ENCODE peak calls at places on chromosomes 5 and 9, in five cellular contexts. One of them, this sample, is unnamed. For H3K4me1 and H3K27me3, the result is how much of the 10 kb centered on the place peaks cover.

GRCh38 chr9:78031271-78031825 is at the start of gene GNAQ:
- DNase-seq in NT2/D1: no peak
- DNase-seq in foreskin keratinocyte: no peak
- DNase-seq in cardiac muscle cell: no peak
- DNase-seq in uterus: peak
- DNase-seq in this sample: no peak

GRCh38 chr9:20384642-20385041 is 237.7 kb downstream of the MLLT3 start:
- DNase-seq in NT2/D1: no peak
- DNase-seq in foreskin keratinocyte: no peak
- DNase-seq in uterus: no peak
- DNase-seq in cardiac muscle cell: no peak
- DNase-seq in this sample: no peak

GRCh38 chr9:117706421-117707150 is 2.4 kb downstream of the TLR4 start:
- DNase-seq in foreskin keratinocyte: no peak
- DNase-seq in uterus: no peak
- DNase-seq in NT2/D1: no peak
- DNase-seq in cardiac muscle cell: no peak
- DNase-seq in this sample: no peak

GRCh38 chr5:89087128-89087527 is 204.1 kb upstream of the MEF2C start:
- DNase-seq in uterus: no peak
- DNase-seq in cardiac muscle cell: no peak
- DNase-seq in NT2/D1: no peak
- DNase-seq in foreskin keratinocyte: no peak
- DNase-seq in this sample: no peak

GRCh38 chr9:96884443-96884842 is 30.1 kb upstream of the ZNF782 start:
- DNase-seq in cardiac muscle cell: peak
- DNase-seq in foreskin keratinocyte: peak
- DNase-seq in uterus: no peak
- DNase-seq in NT2/D1: no peak
- DNase-seq in this sample: no peak

GRCh38 chr5:19977069-19977468 is 10.9 kb downstream of the CDH18 start:
- DNase-seq in uterus: no peak
- DNase-seq in cardiac muscle cell: no peak
- DNase-seq in NT2/D1: no peak
- DNase-seq in foreskin keratinocyte: no peak
- DNase-seq in this sample: no peak

GRCh38 chr9:127182901-127183746 is 60.7 kb upstream of the ANGPTL2 start:
- DNase-seq in cardiac muscle cell: no peak
- DNase-seq in NT2/D1: no peak
- DNase-seq in uterus: peak
- DNase-seq in foreskin keratinocyte: no peak
- DNase-seq in this sample: no peak

GRCh38 chr5:137822158-137822764 is 45.4 kb upstream of the MYOT start:
- DNase-seq in cardiac muscle cell: peak
- DNase-seq in foreskin keratinocyte: no peak
- DNase-seq in uterus: peak
- DNase-seq in NT2/D1: peak
- DNase-seq in this sample: peak

GRCh38 chr5:50867140-50867539 is 200.7 kb downstream of the PARP8 start:
- DNase-seq in foreskin keratinocyte: no peak
- DNase-seq in NT2/D1: no peak
- DNase-seq in uterus: no peak
- DNase-seq in cardiac muscle cell: no peak
- DNase-seq in this sample: no peak

GRCh38 chr9:133304158-133304470 is 29.1 kb upstream of the ABO start:
- DNase-seq in NT2/D1: no peak
- DNase-seq in foreskin keratinocyte: no peak
- DNase-seq in uterus: no peak
- DNase-seq in cardiac muscle cell: no peak
- DNase-seq in this sample: no peak

GRCh38 chr5:28516657-28517175 is 1478.3 kb upstream of the CDH9 start:
- DNase-seq in cardiac muscle cell: no peak
- DNase-seq in foreskin keratinocyte: no peak
- DNase-seq in uterus: no peak
- DNase-seq in NT2/D1: no peak
- DNase-seq in this sample: no peak

GRCh38 chr5:65076251-65076869 is 307.6 kb downstream of the CWC27 start:
- DNase-seq in uterus: peak
- DNase-seq in NT2/D1: no peak
- DNase-seq in foreskin keratinocyte: no peak
- DNase-seq in cardiac muscle cell: peak
- DNase-seq in this sample: peak

GRCh38 chr9:87702921-87703320 is 23.0 kb upstream of the CTSL start:
- DNase-seq in NT2/D1: no peak
- DNase-seq in foreskin keratinocyte: no peak
- DNase-seq in uterus: no peak
- DNase-seq in cardiac muscle cell: no peak
- DNase-seq in this sample: no peak

GRCh38 chr5:169089343-169089742 is 211.6 kb downstream of the SLIT3 start:
- DNase-seq in foreskin keratinocyte: peak
- DNase-seq in uterus: no peak
- DNase-seq in NT2/D1: no peak
- DNase-seq in cardiac muscle cell: no peak
- DNase-seq in this sample: no peak

GRCh38 chr5:43195670-43196265 is 3.7 kb downstream of the NIM1K start:
- DNase-seq in foreskin keratinocyte: no peak
- DNase-seq in cardiac muscle cell: no peak
- DNase-seq in NT2/D1: no peak
- DNase-seq in uterus: no peak
- DNase-seq in this sample: no peak

GRCh38 chr9:98455957-98456621 is 200.6 kb upstream of the TBC1D2 start:
- DNase-seq in foreskin keratinocyte: peak
- DNase-seq in cardiac muscle cell: peak
- DNase-seq in NT2/D1: no peak
- DNase-seq in uterus: no peak
- DNase-seq in this sample: no peak

GRCh38 chr9:132711846-132712245 is 41.6 kb downstream of the GTF3C4 start:
- DNase-seq in cardiac muscle cell: no peak
- DNase-seq in NT2/D1: no peak
- DNase-seq in uterus: no peak
- DNase-seq in foreskin keratinocyte: no peak
- DNase-seq in this sample: no peak

GRCh38 chr5:14341571-14342225 is 198.6 kb downstream of the TRIO start:
- DNase-seq in cardiac muscle cell: no peak
- DNase-seq in foreskin keratinocyte: no peak
- DNase-seq in uterus: no peak
- DNase-seq in NT2/D1: peak
- DNase-seq in this sample: no peak

GRCh38 chr5:14882658-14883580 is 11.3 kb upstream of the ANKH start:
- DNase-seq in uterus: no peak
- DNase-seq in NT2/D1: no peak
- DNase-seq in foreskin keratinocyte: no peak
- DNase-seq in cardiac muscle cell: no peak
- DNase-seq in this sample: no peak

GRCh38 chr5:67215592-67216471 is 19.2 kb upstream of the CD180 start:
- DNase-seq in NT2/D1: no peak
- DNase-seq in foreskin keratinocyte: no peak
- DNase-seq in cardiac muscle cell: peak
- DNase-seq in uterus: peak
- DNase-seq in this sample: no peak

GRCh38 chr9:35608221-35608620 is 3.2 kb downstream of the TESK1 start:
- DNase-seq in NT2/D1: no peak
- DNase-seq in cardiac muscle cell: no peak
- DNase-seq in uterus: no peak
- DNase-seq in foreskin keratinocyte: no peak
- DNase-seq in this sample: no peak

GRCh38 chr5:179342577-179342976 is 2.7 kb downstream of the ADAMTS2 start:
- DNase-seq in NT2/D1: no peak
- DNase-seq in uterus: no peak
- DNase-seq in cardiac muscle cell: peak
- DNase-seq in foreskin keratinocyte: no peak
- DNase-seq in this sample: no peak

GRCh38 chr5:15037247-15037908 is 165.8 kb upstream of the ANKH start:
- DNase-seq in uterus: no peak
- DNase-seq in cardiac muscle cell: no peak
- DNase-seq in foreskin keratinocyte: no peak
- DNase-seq in NT2/D1: no peak
- DNase-seq in this sample: no peak

GRCh38 chr5:115424446-115424845 is 120.1 kb downstream of the FEM1C start:
- DNase-seq in foreskin keratinocyte: no peak
- DNase-seq in NT2/D1: no peak
- DNase-seq in cardiac muscle cell: no peak
- DNase-seq in uterus: no peak
- DNase-seq in this sample: no peak

GRCh38 chr9:71384343-71384742 is 262.9 kb upstream of the TRPM3 start:
- DNase-seq in uterus: no peak
- DNase-seq in NT2/D1: no peak
- DNase-seq in foreskin keratinocyte: no peak
- DNase-seq in cardiac muscle cell: no peak
- DNase-seq in this sample: no peak

GRCh38 chr5:4087110-4087509 is 491.5 kb downstream of the IRX1 start:
- DNase-seq in foreskin keratinocyte: no peak
- DNase-seq in cardiac muscle cell: no peak
- DNase-seq in uterus: no peak
- DNase-seq in NT2/D1: no peak
- DNase-seq in this sample: no peak

GRCh38 chr5:4093970-4094369 is 498.3 kb downstream of the IRX1 start:
- DNase-seq in cardiac muscle cell: no peak
- DNase-seq in NT2/D1: no peak
- DNase-seq in uterus: no peak
- DNase-seq in foreskin keratinocyte: no peak
- DNase-seq in this sample: no peak

GRCh38 chr5:4086081-4086480 is 490.4 kb downstream of the IRX1 start:
- DNase-seq in foreskin keratinocyte: no peak
- DNase-seq in uterus: no peak
- DNase-seq in NT2/D1: no peak
- DNase-seq in cardiac muscle cell: no peak
- DNase-seq in this sample: no peak

GRCh38 chr5:4083591-4084337 is 488.1 kb downstream of the IRX1 start:
- DNase-seq in NT2/D1: no peak
- DNase-seq in uterus: no peak
- DNase-seq in foreskin keratinocyte: peak
- DNase-seq in cardiac muscle cell: no peak
- DNase-seq in this sample: no peak

GRCh38 chr5:4089087-4089486 is 493.5 kb downstream of the IRX1 start:
- DNase-seq in cardiac muscle cell: no peak
- DNase-seq in NT2/D1: no peak
- DNase-seq in foreskin keratinocyte: peak
- DNase-seq in uterus: no peak
- DNase-seq in this sample: no peak
- H3K4me1 ChIP-seq in cardiac muscle cell: under half
- H3K4me1 ChIP-seq in NT2/D1: under half
- H3K4me1 ChIP-seq in foreskin keratinocyte: under half
- H3K4me1 ChIP-seq in uterus: under half
- H3K4me1 ChIP-seq in this sample: under half

GRCh38 chr9:36867672-36868471 is 166.2 kb downstream of the PAX5 start:
- DNase-seq in foreskin keratinocyte: no peak
- DNase-seq in uterus: no peak
- DNase-seq in cardiac muscle cell: no peak
- DNase-seq in NT2/D1: no peak
- DNase-seq in this sample: no peak
- H3K27me3 ChIP-seq in foreskin keratinocyte: under half
- H3K27me3 ChIP-seq in uterus: under half
- H3K27me3 ChIP-seq in cardiac muscle cell: under half
- H3K27me3 ChIP-seq in NT2/D1: under half
- H3K27me3 ChIP-seq in this sample: under half

GRCh38 chr9:95284152-95284551 is 33.4 kb downstream of the FANCC start:
- DNase-seq in cardiac muscle cell: no peak
- DNase-seq in NT2/D1: no peak
- DNase-seq in uterus: no peak
- DNase-seq in foreskin keratinocyte: no peak
- DNase-seq in this sample: no peak

GRCh38 chr9:95283678-95284077 is 33.8 kb downstream of the FANCC start:
- DNase-seq in cardiac muscle cell: no peak
- DNase-seq in foreskin keratinocyte: no peak
- DNase-seq in uterus: no peak
- DNase-seq in NT2/D1: no peak
- DNase-seq in this sample: no peak

GRCh38 chr9:95285307-95285706 is 32.2 kb downstream of the FANCC start:
- DNase-seq in cardiac muscle cell: no peak
- DNase-seq in foreskin keratinocyte: no peak
- DNase-seq in NT2/D1: no peak
- DNase-seq in uterus: no peak
- DNase-seq in this sample: no peak

GRCh38 chr9:95284667-95285066 is 32.8 kb downstream of the FANCC start:
- DNase-seq in cardiac muscle cell: no peak
- DNase-seq in NT2/D1: no peak
- DNase-seq in uterus: no peak
- DNase-seq in foreskin keratinocyte: no peak
- DNase-seq in this sample: no peak

DNA sequence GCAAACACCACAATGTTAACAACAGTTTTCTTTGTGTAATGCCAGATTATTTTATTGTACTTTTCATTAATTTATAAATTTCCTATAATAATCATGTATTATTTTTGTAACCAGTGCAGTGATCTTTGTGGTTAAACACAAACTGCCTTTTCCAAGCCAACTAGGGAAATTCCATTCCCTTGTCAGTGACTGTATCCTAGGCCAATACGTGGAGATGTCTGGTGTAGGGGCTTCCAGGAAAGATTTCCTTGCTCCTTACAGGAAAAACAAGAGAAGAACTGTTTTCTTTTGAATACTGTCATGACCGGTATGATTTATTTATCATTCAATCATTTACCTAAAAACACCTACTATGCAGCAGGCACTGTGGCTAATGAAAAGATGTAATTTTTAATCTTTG is 31.4 kb downstream of the FANCC start:
- DNase-seq in cardiac muscle cell: peak
- DNase-seq in foreskin keratinocyte: no peak
- DNase-seq in uterus: no peak
- DNase-seq in NT2/D1: no peak
- DNase-seq in this sample: no peak
- H3K4me1 ChIP-seq in cardiac muscle cell: under half
- H3K4me1 ChIP-seq in foreskin keratinocyte: under half
- H3K4me1 ChIP-seq in uterus: under half
- H3K4me1 ChIP-seq in NT2/D1: under half
- H3K4me1 ChIP-seq in this sample: under half

GRCh38 chr9:116270559-116270958 is 117.0 kb downstream of the PAPPA start:
- DNase-seq in uterus: no peak
- DNase-seq in NT2/D1: no peak
- DNase-seq in cardiac muscle cell: no peak
- DNase-seq in foreskin keratinocyte: no peak
- DNase-seq in this sample: no peak

GRCh38 chr9:116274293-116274692 is 120.7 kb downstream of the PAPPA start:
- DNase-seq in foreskin keratinocyte: no peak
- DNase-seq in NT2/D1: no peak
- DNase-seq in uterus: no peak
- DNase-seq in cardiac muscle cell: peak
- DNase-seq in this sample: no peak

GRCh38 chr9:116269250-116269649 is 115.7 kb downstream of the PAPPA start:
- DNase-seq in uterus: no peak
- DNase-seq in foreskin keratinocyte: peak
- DNase-seq in cardiac muscle cell: peak
- DNase-seq in NT2/D1: no peak
- DNase-seq in this sample: no peak

GRCh38 chr9:116271307-116271706 is 117.7 kb downstream of the PAPPA start:
- DNase-seq in cardiac muscle cell: no peak
- DNase-seq in uterus: no peak
- DNase-seq in foreskin keratinocyte: no peak
- DNase-seq in NT2/D1: no peak
- DNase-seq in this sample: no peak

DNA sequence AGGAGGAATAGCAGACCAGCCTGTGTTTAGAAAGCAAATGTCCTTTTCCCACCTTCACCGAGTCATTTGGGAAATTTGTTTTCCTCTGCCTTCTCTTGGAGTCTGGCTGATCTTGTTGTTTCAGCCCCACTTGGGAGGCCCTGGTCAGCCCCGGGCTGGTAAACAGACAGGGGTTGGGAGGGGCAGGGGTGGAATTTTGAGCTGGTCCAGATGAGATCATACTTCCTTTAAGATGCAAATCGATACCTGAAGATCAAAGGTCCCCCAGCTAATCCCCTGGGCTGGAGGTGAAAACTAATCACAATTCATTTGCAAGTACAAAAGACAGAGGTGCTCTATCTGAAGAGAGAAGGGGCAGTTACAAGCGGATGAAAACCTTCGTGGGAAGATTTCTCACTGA is 118.4 kb downstream of the PAPPA start:
- DNase-seq in NT2/D1: peak
- DNase-seq in foreskin keratinocyte: no peak
- DNase-seq in uterus: no peak
- DNase-seq in cardiac muscle cell: no peak
- DNase-seq in this sample: peak
- H3K27me3 ChIP-seq in NT2/D1: under half
- H3K27me3 ChIP-seq in foreskin keratinocyte: under half
- H3K27me3 ChIP-seq in uterus: under half
- H3K27me3 ChIP-seq in cardiac muscle cell: under half
- H3K27me3 ChIP-seq in this sample: half or more